ENCODE peak calls at places on chromosome 6, in ten cellular contexts. H, Y, P, U, F, R, O, S, G and M are unnamed samples.

GRCh38 chr6:44202972-44203750 is 13.6 kb upstream of the MYMX start:
- DNase-seq in F (no peak), S (no peak), Y (no peak), P (no peak), H (no peak), U (no peak), O (peak; percentile 64), G (no peak), R (no peak), M (no peak)

GRCh38 chr6:37103169-37104039 is 66.5 kb upstream of the PIM1 start:
- DNase-seq in H (peak; percentile 95), U (no peak), S (peak; percentile 84), F (peak; percentile 34), O (peak; percentile 46), Y (peak; percentile 6), P (peak; percentile 82), R (no peak), G (no peak), M (peak; percentile 54)

GRCh38 chr6:143961868-143962643 is 46.0 kb downstream of the PLAGL1 start:
- DNase-seq in Y (no peak), O (no peak), R (no peak), U (no peak), S (no peak), G (no peak), P (no peak), F (no peak), H (no peak), M (peak; percentile 87)

GRCh38 chr6:11771473-11772048 is 7.0 kb downstream of the ADTRP start:
- DNase-seq in G (peak; percentile 82), U (no peak), Y (no peak), F (no peak), P (no peak), S (no peak), H (no peak), O (no peak), R (no peak), M (no peak)

GRCh38 chr6:53898026-53898795 is 103.4 kb downstream of the LRRC1 start:
- DNase-seq in G (no peak), R (no peak), O (no peak), H (no peak), S (peak; percentile 45), Y (no peak), U (no peak), P (no peak), F (no peak), M (no peak)

GRCh38 chr6:18241208-18241836 is 23.0 kb downstream of the DEK start:
- DNase-seq in S (peak; percentile 23), O (no peak), H (no peak), U (no peak), P (no peak), Y (no peak), G (no peak), F (no peak), R (no peak), M (no peak)

GRCh38 chr6:30836431-30836866 is 47.9 kb upstream of the DDR1 start:
- DNase-seq in H (no peak), G (no peak), U (no peak), P (no peak), O (no peak), R (no peak), Y (no peak), S (peak; percentile 15), F (peak; percentile 39), M (no peak)

GRCh38 chr6:170238741-170239565 is 51.9 kb downstream of the DLL1 start:
- DNase-seq in G (no peak), H (no peak), Y (no peak), P (peak; percentile 1), U (peak; percentile 47), S (no peak), O (no peak), F (no peak), R (no peak), M (no peak)

GRCh38 chr6:36907781-36908180 is 22.0 kb downstream of the C6orf89 start:
- DNase-seq in O (no peak), Y (no peak), S (peak; percentile 30), H (peak; percentile 90), R (no peak), G (no peak), U (no peak), F (no peak), P (peak; percentile 53), M (peak; percentile 16)

GRCh38 chr6:143673638-143674037 is 4.1 kb upstream of the PHACTR2 start:
- DNase-seq in P (no peak), S (peak; percentile 84), H (peak; percentile 64), U (peak; percentile 83), F (peak; percentile 54), O (peak; percentile 91), Y (no peak), G (peak; percentile 83), R (no peak), M (peak; percentile 81)

GRCh38 chr6:143745160-143746133 is 67.7 kb downstream of the PHACTR2 start:
- DNase-seq in G (no peak), O (peak; percentile 96), R (no peak), H (peak; percentile 57), Y (no peak), P (peak; percentile 65), F (peak; percentile 8), S (peak; percentile 57), U (no peak), M (peak; percentile 65)

GRCh38 chr6:74357329-74357728 is 661.3 kb downstream of the CD109 start:
- DNase-seq in Y (no peak), U (no peak), O (peak; percentile 33), R (no peak), H (no peak), P (no peak), F (no peak), S (no peak), G (no peak), M (no peak)

GRCh38 chr6:2854394-2854982 is 12.8 kb upstream of the SERPINB1 start:
- DNase-seq in R (no peak), S (peak; percentile 94), G (no peak), H (no peak), Y (no peak), P (no peak), U (no peak), O (no peak), F (no peak), M (no peak)

DNA sequence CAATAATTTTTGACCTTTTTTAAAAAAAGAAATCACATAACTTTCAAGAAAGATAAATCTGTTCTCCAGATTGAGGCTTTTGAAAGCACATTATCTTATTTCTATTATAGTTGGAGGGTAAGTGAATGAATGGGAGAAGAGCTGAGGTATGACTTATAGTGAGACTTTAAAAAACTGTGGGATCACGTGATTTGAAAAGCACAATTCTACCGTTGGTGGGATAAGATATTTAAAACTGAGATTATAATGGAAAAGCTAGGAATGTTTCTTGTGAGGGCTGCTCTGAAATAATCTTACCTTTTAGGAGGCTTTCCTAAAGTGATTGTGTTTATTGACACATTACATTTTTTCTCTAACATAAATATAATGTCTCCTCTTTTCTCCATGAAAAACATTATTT is 9.5 kb upstream of the OPN5 start:
- DNase-seq in F (no peak), O (no peak), Y (no peak), H (no peak), R (no peak), S (no peak), G (no peak), P (no peak), U (no peak), M (no peak)
- H3K4me1 ChIP-seq in F (no peaks in the 10 kb centered on the region), O (no peaks in the 10 kb centered on the region), Y (no peaks in the 10 kb centered on the region), H (no peaks in the 10 kb centered on the region), R (no peaks in the 10 kb centered on the region), S (no peaks in the 10 kb centered on the region), G (no peaks in the 10 kb centered on the region), P (no peaks in the 10 kb centered on the region), U (no peaks in the 10 kb centered on the region), M (peaks cover 24% of the 10 kb centered on the region)

GRCh38 chr6:122400467-122401089 is 1.1 kb downstream of the HSF2 start:
- DNase-seq in Y (no peak), P (no peak), S (peak; percentile 15), G (no peak), F (no peak), H (no peak), R (no peak), O (no peak), U (no peak), M (no peak)
- H3K4me3 ChIP-seq in Y (peak overlapping the region; percentile 99), P (peak overlapping the region; percentile 69), S (peak overlapping the region; percentile 95), G (peak overlapping the region; percentile 78), F (peak overlapping the region; percentile 99), H (peak overlapping the region; percentile 91), R (peak overlapping the region; percentile 96), O (peak overlapping the region; percentile 13), U (peak overlapping the region; percentile 99), M (peak overlapping the region; percentile 96)

DNA sequence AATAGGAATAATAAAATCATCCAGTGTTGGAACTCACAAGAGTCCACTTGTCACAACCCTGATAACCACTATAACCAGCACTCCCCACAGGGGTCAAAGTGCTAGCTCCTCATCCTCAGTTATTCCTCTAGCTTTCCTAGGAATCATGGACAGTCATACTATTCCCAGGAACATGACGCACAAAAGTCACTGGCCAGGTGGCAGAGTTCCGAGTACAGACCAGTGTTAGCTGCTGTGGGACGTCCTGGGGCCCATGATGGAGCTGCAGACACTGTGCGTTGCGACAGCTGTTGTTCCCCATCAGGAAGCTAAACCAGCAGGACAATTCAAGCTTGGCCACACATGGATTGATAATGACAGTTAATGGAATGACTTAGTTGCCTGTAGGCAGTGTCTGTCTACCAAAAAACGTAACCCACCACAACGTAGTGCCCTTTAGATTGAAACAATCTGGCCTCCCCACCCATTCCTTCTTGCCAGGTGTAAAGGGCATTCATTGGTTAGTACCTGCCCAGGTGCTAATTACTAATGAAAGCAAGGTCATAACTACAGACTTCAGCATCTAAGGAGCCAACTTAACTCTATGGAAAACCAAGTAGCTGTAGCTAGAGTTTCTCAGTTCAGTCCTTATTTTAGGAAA is 17.4 kb downstream of the EZR start:
- DNase-seq in P (no peak), G (no peak), F (peak; percentile 44), R (no peak), O (no peak), S (no peak), H (peak; percentile 25), U (no peak), Y (no peak), M (peak; percentile 8)
- H3K27ac ChIP-seq in P (no peak overlapping the region), G (no peak overlapping the region), F (no peak overlapping the region), R (no peak overlapping the region), O (no peak overlapping the region), S (no peak overlapping the region), H (peak overlapping the region; percentile 39), U (peak overlapping the region; percentile 23), Y (no peak overlapping the region), M (no peak overlapping the region)

DNA sequence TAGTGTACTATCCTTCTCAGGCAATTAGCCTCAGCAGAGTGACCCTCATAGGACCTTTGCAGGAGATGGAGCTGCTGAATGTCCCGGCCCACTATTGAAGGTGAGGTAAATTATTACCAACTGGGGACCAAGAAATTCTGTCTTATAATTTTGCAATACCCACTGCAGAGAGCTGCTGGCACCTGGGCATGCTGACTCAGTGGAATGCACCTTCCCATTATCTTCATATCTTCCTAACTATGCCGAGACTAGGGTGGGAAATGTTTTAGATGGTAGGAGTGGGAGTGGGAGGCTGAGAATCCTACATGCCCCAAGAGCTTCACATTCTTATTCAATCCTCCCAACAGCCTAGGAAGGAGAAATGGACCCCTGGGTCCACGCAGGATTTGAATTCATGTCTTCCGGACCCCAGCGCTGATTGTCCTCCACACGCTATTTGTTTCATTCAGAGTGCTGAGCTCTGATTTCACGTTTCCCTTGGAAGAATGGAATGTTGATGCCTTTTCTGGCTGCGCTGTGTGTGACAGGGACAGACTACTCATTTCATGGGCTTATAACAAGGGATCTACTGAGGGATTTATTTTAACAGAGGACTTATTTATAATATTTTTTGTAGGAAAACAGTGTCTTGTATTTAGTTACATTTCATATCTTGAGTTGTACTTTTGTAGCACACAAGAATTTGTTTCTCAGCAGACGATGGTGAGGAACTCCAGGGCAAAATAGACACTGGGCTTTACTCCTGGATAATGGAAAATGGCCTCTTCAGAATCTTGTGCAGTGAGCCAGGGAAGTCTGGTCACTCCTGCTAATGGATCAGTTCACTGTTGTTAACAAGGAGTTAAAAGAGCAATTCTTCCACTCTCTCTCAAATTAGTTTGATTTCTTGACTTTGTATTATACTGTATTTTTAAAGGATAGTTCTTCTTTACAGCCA is 66.4 kb downstream of the FYN start:
- DNase-seq in Y (no peak), U (no peak), R (no peak), O (peak; percentile 58), P (no peak), G (no peak), S (no peak), F (no peak), H (no peak), M (no peak)
- H3K4me1 ChIP-seq in Y (peaks cover 65% of the 10 kb centered on the region), U (peaks cover 19% of the 10 kb centered on the region), R (peaks cover 91% of the 10 kb centered on the region), O (peaks cover 9% of the 10 kb centered on the region), P (peaks cover 13% of the 10 kb centered on the region), G (peaks cover 9% of the 10 kb centered on the region), S (peaks cover 39% of the 10 kb centered on the region), F (peaks cover 6% of the 10 kb centered on the region), H (peaks cover 61% of the 10 kb centered on the region), M (peaks cover 22% of the 10 kb centered on the region)